ENCODE peak calls at places on chromosomes 11 and 22, in four cellular contexts. C, W, D and J are unnamed samples.

GRCh38 chr11:69524291-69524882 is 42.9 kb downstream of the LINC01488 start:
- DNase-seq in C (no peak), W (no peak), D (no peak), J (no peak)

GRCh38 chr11:67648140-67648795 is 2.3 kb downstream of the ACY3 start:
- DNase-seq in W (no peak), C (no peak), D (no peak), J (peak)

GRCh38 chr22:35046744-35047462 is 19.1 kb upstream of the ISX start:
- DNase-seq in C (no peak), W (no peak), D (no peak), J (no peak)

GRCh38 chr22:43666511-43666910 is 145.6 kb downstream of the EFCAB6 start:
- DNase-seq in C (no peak), D (no peak), W (no peak), J (no peak)

GRCh38 chr22:50516891-50517290 is 8.5 kb downstream of the SCO2 start:
- DNase-seq in D (no peak), W (no peak), C (no peak), J (no peak)

GRCh38 chr22:28373841-28374240 is 305.8 kb downstream of the TTC28 start:
- DNase-seq in W (no peak), C (no peak), D (no peak), J (no peak)

GRCh38 chr11:63023415-63023814 is 7.8 kb upstream of the SLC22A8 start:
- DNase-seq in D (no peak), C (no peak), W (no peak), J (no peak)

GRCh38 chr11:130464289-130464812 is 15.9 kb downstream of the ADAMTS15 start:
- DNase-seq in C (no peak), W (no peak), D (no peak), J (no peak)

GRCh38 chr11:1390603-1391164 is 950 bp downstream of the BRSK2 start:
- DNase-seq in D (peak), C (peak), W (peak), J (no peak)

GRCh38 chr22:29302681-29303465 is 3.6 kb upstream of the GAS2L1 start:
- DNase-seq in W (no peak), D (peak), C (no peak), J (no peak)

GRCh38 chr11:119501777-119502405 is 78.9 kb upstream of the THY1 start:
- DNase-seq in D (no peak), W (no peak), C (no peak), J (no peak)